ENCODE peak calls at places on chromosome 1, in six cellular contexts. C is spleen, Y is aorta, O is HEK293T, V is AG20443, J is OCI-LY7. S is an unnamed sample.

GRCh38 chr1:38114231-38114630 is 67.6 kb upstream of the POU3F1 start:
- DNase-seq in V (peak), C (no peak), Y (peak), J (no peak), O (no peak), S (no peak)

GRCh38 chr1:226185153-226186036 is 1.1 kb downstream of the ACBD3 start:
- DNase-seq in J (peak), V (peak), Y (no peak), C (no peak), O (no peak), S (no peak)

GRCh38 chr1:32250893-32251716 is at the start of gene LCK:
- DNase-seq in O (no peak), J (peak), Y (no peak), V (no peak), C (peak), S (no peak)

GRCh38 chr1:59143824-59144223 is 153.1 kb upstream of the FGGY start:
- DNase-seq in O (no peak), Y (no peak), J (no peak), C (no peak), V (no peak), S (no peak)

GRCh38 chr1:53629101-53629691 is 109.8 kb downstream of the GLIS1 start:
- DNase-seq in C (peak), J (no peak), O (no peak), V (no peak), Y (peak), S (no peak)

GRCh38 chr1:228100822-228101613 is 2.1 kb downstream of the C1orf35 start:
- DNase-seq in J (no peak), Y (no peak), V (no peak), C (peak), O (no peak), S (no peak)

GRCh38 chr1:182995894-182996293 is 27.3 kb upstream of the LAMC1 start:
- DNase-seq in C (no peak), O (no peak), J (no peak), Y (no peak), V (no peak), S (no peak)

GRCh38 chr1:170586942-170587593 is 55.1 kb downstream of the GORAB start:
- DNase-seq in Y (no peak), J (no peak), O (no peak), C (no peak), V (peak), S (no peak)

GRCh38 chr1:92619466-92620189 is 132.9 kb upstream of the GFI1 start:
- DNase-seq in J (no peak), V (no peak), O (no peak), Y (no peak), C (no peak), S (no peak)

GRCh38 chr1:236627717-236628116 is 23.4 kb upstream of the HEATR1 start:
- DNase-seq in J (no peak), C (no peak), O (no peak), V (no peak), Y (no peak), S (no peak)

GRCh38 chr1:89035080-89035479 is 12.4 kb upstream of the GBP3 start:
- DNase-seq in Y (no peak), V (no peak), J (no peak), O (no peak), C (no peak), S (no peak)

GRCh38 chr1:206694551-206695124 is 9.9 kb downstream of the MAPKAPK2 start:
- DNase-seq in C (no peak), V (no peak), O (no peak), J (no peak), Y (no peak), S (no peak)